ENCODE peak calls at places on chromosomes 3 and 15, in eight cellular contexts. H, C, Q, Y, V, D, M and T are unnamed samples.

GRCh38 chr15:28934645-28935044 is 48.9 kb downstream of the APBA2 start:
- DNase-seq in H (no peak), C (no peak), M (no peak), Q (no peak), V (no peak), D (no peak), Y (no peak), T (no peak)

GRCh38 chr3:4472766-4473165 is 5.7 kb upstream of the SUMF1 start:
- DNase-seq in Q (no peak), M (no peak), D (no peak), Y (no peak), V (no peak), H (no peak), C (no peak), T (no peak)

GRCh38 chr15:38049876-38050275 is 115.4 kb downstream of the TMCO5A start:
- DNase-seq in Y (no peak), Q (no peak), M (no peak), H (peak), C (no peak), V (no peak), D (no peak), T (no peak)

GRCh38 chr3:53581671-53582070 is 87.3 kb downstream of the CACNA1D start:
- DNase-seq in V (no peak), Q (no peak), Y (no peak), C (no peak), M (peak), H (no peak), D (no peak), T (no peak)

GRCh38 chr3:124878561-124879394 is 8.4 kb downstream of the ITGB5 start:
- DNase-seq in D (no peak), V (peak), Y (peak), M (peak), Q (no peak), C (no peak), H (peak), T (no peak)

GRCh38 chr15:96564546-96564945 is 234.0 kb downstream of the NR2F2 start:
- DNase-seq in Y (no peak), H (no peak), Q (no peak), C (no peak), M (no peak), D (no peak), V (no peak), T (no peak)

GRCh38 chr3:146560678-146561077 is 16.3 kb upstream of the PLSCR1 start:
- DNase-seq in D (no peak), H (no peak), C (no peak), Q (no peak), Y (no peak), M (no peak), V (no peak), T (no peak)

GRCh38 chr15:26051771-26052685 is 188.9 kb upstream of the ATP10A start:
- DNase-seq in V (peak), H (peak), D (no peak), M (peak), Q (no peak), C (no peak), Y (no peak), T (no peak)

GRCh38 chr3:155500429-155500828 is 206.9 kb upstream of the STRIT1 start:
- DNase-seq in V (no peak), M (peak), Y (no peak), Q (no peak), C (no peak), H (no peak), D (no peak), T (no peak)

GRCh38 chr3:37115451-37115850 is 58.9 kb downstream of the LRRFIP2 start:
- DNase-seq in M (no peak), H (peak), C (no peak), Y (no peak), V (no peak), D (no peak), Q (no peak), T (no peak)

GRCh38 chr3:62601238-62601856 is 228.0 kb upstream of the FEZF2 start:
- DNase-seq in D (no peak), Q (no peak), H (peak), Y (no peak), C (no peak), M (peak), V (no peak), T (no peak)